ENCODE peak calls at places on chromosomes 5 and 9, in nine cellular contexts. P, W, Y, X, A, N, T, I and B are unnamed samples.

GRCh38 chr5:73438048-73438896 is 10.3 kb downstream of the FOXD1 start:
- DNase-seq in A (no peak), X (no peak), Y (no peak), W (no peak), T (no peak), N (no peak), I (no peak), P (no peak), B (no peak)

GRCh38 chr9:124427281-124427680 is 12.0 kb upstream of the PSMB7 start:
- DNase-seq in N (no peak), X (no peak), W (no peak), T (no peak), A (no peak), Y (no peak), I (no peak), P (no peak), B (no peak)

GRCh38 chr5:13591621-13592020 is 352.9 kb downstream of the DNAH5 start:
- DNase-seq in T (no peak), X (no peak), I (no peak), Y (no peak), W (no peak), N (peak), P (no peak), A (no peak), B (no peak)

GRCh38 chr9:36144322-36145206 is 8.0 kb downstream of the GLIPR2 start:
- DNase-seq in Y (no peak), A (no peak), N (no peak), T (no peak), W (no peak), I (no peak), P (peak), X (no peak), B (no peak)

GRCh38 chr5:31100047-31100575 is 93.4 kb upstream of the CDH6 start:
- DNase-seq in A (no peak), N (no peak), P (no peak), W (no peak), I (no peak), X (no peak), T (no peak), Y (no peak), B (no peak)

GRCh38 chr9:10605388-10605787 is 7.4 kb downstream of the PTPRD start:
- DNase-seq in Y (no peak), I (no peak), T (no peak), W (no peak), P (no peak), A (no peak), N (no peak), X (no peak), B (no peak)

GRCh38 chr9:133787749-133788015 is 49.5 kb upstream of the SARDH start:
- DNase-seq in X (no peak), T (peak), P (peak), W (no peak), N (no peak), A (no peak), I (no peak), Y (peak), B (no peak)

GRCh38 chr9:110947645-110948044 is 90.6 kb downstream of the LPAR1 start:
- DNase-seq in Y (no peak), N (no peak), P (no peak), W (no peak), A (no peak), X (no peak), T (no peak), I (no peak), B (no peak)

GRCh38 chr5:169100735-169101075 is 200.2 kb downstream of the SLIT3 start:
- DNase-seq in X (no peak), Y (peak), N (no peak), W (no peak), A (no peak), I (no peak), P (peak), T (no peak), B (no peak)

GRCh38 chr9:128558431-128559310 is 6.3 kb downstream of the SPTAN1 start:
- DNase-seq in P (peak), N (peak), A (peak), Y (peak), I (peak), W (peak), X (peak), T (peak), B (peak)

GRCh38 chr9:130451509-130452388 is 7.0 kb downstream of the ASS1 start:
- DNase-seq in T (no peak), Y (peak), X (no peak), N (peak), A (peak), W (no peak), I (no peak), P (peak), B (no peak)

GRCh38 chr5:177446184-177447065 is at the start of gene PRR7:
- DNase-seq in N (no peak), A (peak), X (peak), Y (peak), T (peak), P (peak), I (peak), W (peak), B (peak)

GRCh38 chr5:74055446-74056097 is 429.6 kb downstream of the ARHGEF28 start:
- DNase-seq in T (peak), A (no peak), X (no peak), N (no peak), Y (no peak), I (no peak), W (no peak), P (no peak), B (no peak)

GRCh38 chr9:120625222-120625621 is 45.3 kb upstream of the CDK5RAP2 start:
- DNase-seq in A (no peak), T (no peak), I (no peak), P (no peak), W (no peak), X (no peak), N (no peak), Y (peak), B (no peak)